ENCODE peak calls at places on chromosome 2, in four cellular contexts. M is gastrocnemius medialis, E is cardiac fibroblast, B is PC-3. Y is an unnamed sample.

GRCh38 chr2:20227894-20228505 is 3.1 kb upstream of the SDC1 start:
- DNase-seq in M (no peak), E (no peak), B (no peak), Y (no peak)

GRCh38 chr2:152433814-152434213 is 98.8 kb downstream of the FMNL2 start:
- DNase-seq in M (no peak), E (no peak), B (no peak), Y (no peak)

GRCh38 chr2:162382283-162382682 is 38.4 kb downstream of the GCA start:
- DNase-seq in M (no peak), E (peak), B (no peak), Y (no peak)

GRCh38 chr2:206083602-206084467 is 2.1 kb downstream of the INO80D start:
- DNase-seq in M (no peak), E (peak), B (peak), Y (no peak)

GRCh38 chr2:111671426-111672150 is 212.4 kb downstream of the ANAPC1 start:
- DNase-seq in M (peak), E (peak), B (no peak), Y (no peak)

GRCh38 chr2:111665011-111665410 is 219.0 kb downstream of the ANAPC1 start:
- DNase-seq in M (no peak), E (no peak), B (no peak), Y (no peak)

GRCh38 chr2:148058641-148059040 is 37.8 kb downstream of the MBD5 start:
- DNase-seq in M (no peak), E (no peak), B (no peak), Y (peak)

GRCh38 chr2:161312996-161313395 is 4.8 kb downstream of the PSMD14 start:
- DNase-seq in M (no peak), E (no peak), B (peak), Y (no peak)

GRCh38 chr2:150610670-150611279 is 123.3 kb upstream of the RND3 start:
- DNase-seq in M (no peak), E (peak), B (peak), Y (no peak)

GRCh38 chr2:3598197-3598910 is 3.4 kb downstream of the COLEC11 start:
- DNase-seq in M (no peak), E (no peak), B (no peak), Y (no peak)

GRCh38 chr2:231238694-231239093 is 40.3 kb downstream of the ARMC9 start:
- DNase-seq in M (no peak), E (no peak), B (no peak), Y (no peak)

GRCh38 chr2:74835831-74836674 is 2.1 kb downstream of the HK2 start:
- DNase-seq in M (no peak), E (peak), B (peak), Y (no peak)

GRCh38 chr2:236745420-236746210 is 176.0 kb downstream of the ACKR3 start:
- DNase-seq in M (no peak), E (peak), B (peak), Y (peak)

GRCh38 chr2:111903516-111903915 is 5.1 kb downstream of the MERTK start:
- DNase-seq in M (no peak), E (no peak), B (no peak), Y (no peak)

GRCh38 chr2:6538607-6539006 is 327.1 kb downstream of the CMPK2 start:
- DNase-seq in M (no peak), E (no peak), B (peak), Y (no peak)

GRCh38 chr2:217833439-217833838 is 169.4 kb downstream of the TNS1 start:
- DNase-seq in M (peak), E (no peak), B (no peak), Y (no peak)

GRCh38 chr2:206713770-206714169 is 4.4 kb downstream of the DYTN start:
- DNase-seq in M (no peak), E (no peak), B (no peak), Y (no peak)

GRCh38 chr2:66545227-66545626 is 110.3 kb downstream of the MEIS1 start:
- DNase-seq in M (no peak), E (no peak), B (no peak), Y (no peak)

GRCh38 chr2:51032748-51033355 is 920 bp upstream of the NRXN1 start:
- DNase-seq in M (no peak), E (no peak), B (no peak), Y (no peak)

GRCh38 chr2:144194331-144195071 is 325.4 kb downstream of the ZEB2 start:
- DNase-seq in M (no peak), E (no peak), B (no peak), Y (no peak)

GRCh38 chr2:105301646-105302045 is 27.9 kb downstream of the TGFBRAP1 start:
- DNase-seq in M (no peak), E (no peak), B (no peak), Y (no peak)

GRCh38 chr2:57209799-57210198 is 836.8 kb upstream of the VRK2 start:
- DNase-seq in M (no peak), E (no peak), B (no peak), Y (no peak)

GRCh38 chr2:113962692-113963480 is 73.0 kb downstream of the ACTR3 start:
- DNase-seq in M (no peak), E (peak), B (peak), Y (peak)

GRCh38 chr2:17935242-17935885 is 56.9 kb downstream of the KCNS3 start:
- DNase-seq in M (no peak), E (no peak), B (peak), Y (no peak)

GRCh38 chr2:21422050-21422449 is 298.3 kb downstream of the TDRD15 start:
- DNase-seq in M (no peak), E (no peak), B (no peak), Y (no peak)

GRCh38 chr2:146850746-146851145 is 994.1 kb upstream of the ACVR2A start:
- DNase-seq in M (no peak), E (no peak), B (no peak), Y (peak)

GRCh38 chr2:15748736-15749323 is 157.2 kb downstream of the DDX1 start:
- DNase-seq in M (no peak), E (peak), B (peak), Y (no peak)

GRCh38 chr2:83742117-83742782 is 716.8 kb downstream of the SUCLG1 start:
- DNase-seq in M (peak), E (peak), B (no peak), Y (peak)

GRCh38 chr2:31239842-31240198 is 5.9 kb downstream of the EHD3 start:
- DNase-seq in M (peak), E (peak), B (no peak), Y (peak)

GRCh38 chr2:28821295-28821958 is 10.8 kb downstream of the SPDYA start:
- DNase-seq in M (peak), E (peak), B (peak), Y (peak)

GRCh38 chr2:227990937-227991336 is 119.5 kb downstream of the DAW1 start:
- DNase-seq in M (no peak), E (no peak), B (no peak), Y (no peak)

GRCh38 chr2:6773007-6773693 is 92.6 kb downstream of the CMPK2 start:
- DNase-seq in M (no peak), E (peak), B (peak), Y (no peak)

GRCh38 chr2:109636290-109636675 is 22.1 kb downstream of the SOWAHC start:
- DNase-seq in M (no peak), E (peak), B (no peak), Y (no peak)

GRCh38 chr2:140580799-140581198 is 1550.0 kb downstream of the LRP1B start:
- DNase-seq in M (no peak), E (peak), B (no peak), Y (no peak)

GRCh38 chr2:175931751-175932295 is 70.2 kb downstream of the LNPK start:
- DNase-seq in M (no peak), E (peak), B (no peak), Y (peak)

GRCh38 chr2:84749442-84749841 is 131.4 kb downstream of the TRABD2A start:
- DNase-seq in M (no peak), E (no peak), B (peak), Y (no peak)
- TF ChIP-seq CTCF in M (no peak), E (no peak), B (no peak), Y (no peak)

GRCh38 chr2:69159988-69160387 is 147.0 kb downstream of the ANTXR1 start:
- DNase-seq in M (no peak), E (no peak), B (no peak), Y (no peak)
- TF ChIP-seq CTCF in M (no peak), E (no peak), B (no peak), Y (no peak)

DNA sequence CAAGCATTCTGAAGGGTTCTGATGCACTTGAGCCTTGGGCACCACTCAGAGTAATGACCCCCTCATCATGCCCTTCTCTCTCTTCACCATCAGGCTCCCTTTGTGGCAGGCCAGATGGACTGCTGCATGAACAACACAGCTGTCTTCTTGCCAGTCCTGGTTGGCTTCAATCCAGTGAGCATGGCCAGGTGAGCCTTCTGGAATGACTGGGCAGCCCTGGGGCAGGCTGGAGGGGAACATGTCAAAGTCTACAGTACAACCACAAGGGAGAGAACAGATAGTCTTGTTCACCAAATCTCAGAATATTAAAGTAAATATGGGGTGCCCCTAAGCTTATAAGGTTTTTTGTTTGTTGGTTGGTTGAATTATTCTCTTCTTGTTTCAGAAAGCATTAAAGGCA is 4.4 kb downstream of the GCKR start:
- DNase-seq in M (peak), E (no peak), B (peak), Y (no peak)
- TF ChIP-seq CTCF in M (no peak), E (no peak), B (no peak), Y (no peak)

DNA sequence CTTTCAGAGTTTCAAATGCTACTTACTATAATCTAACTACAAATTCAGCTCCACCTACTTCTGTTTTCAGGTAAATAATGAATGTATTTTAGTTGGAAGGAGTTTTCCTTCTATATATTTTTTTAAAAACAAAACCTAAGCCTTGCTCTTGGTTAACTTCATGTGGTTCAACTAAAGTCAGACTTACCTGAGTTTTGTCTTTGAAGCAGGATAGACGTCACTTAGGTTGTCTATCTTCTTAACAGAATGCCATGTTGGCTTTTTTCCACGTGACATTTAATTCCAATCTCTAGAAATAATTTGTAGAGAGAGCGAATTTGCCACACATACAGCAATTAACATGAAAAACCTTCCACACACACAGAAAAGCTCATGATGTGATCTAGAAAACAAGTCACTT is 43.9 kb upstream of the CYTIP start:
- DNase-seq in M (no peak), E (no peak), B (no peak), Y (no peak)
- TF ChIP-seq CTCF in M (no peak), E (no peak), B (no peak), Y (no peak)

GRCh38 chr2:190804182-190804795 is 76.3 kb upstream of the GLS start:
- DNase-seq in M (no peak), E (peak), B (peak), Y (peak)
- TF ChIP-seq CTCF in M (peak), E (peak), B (peak), Y (peak)

DNA sequence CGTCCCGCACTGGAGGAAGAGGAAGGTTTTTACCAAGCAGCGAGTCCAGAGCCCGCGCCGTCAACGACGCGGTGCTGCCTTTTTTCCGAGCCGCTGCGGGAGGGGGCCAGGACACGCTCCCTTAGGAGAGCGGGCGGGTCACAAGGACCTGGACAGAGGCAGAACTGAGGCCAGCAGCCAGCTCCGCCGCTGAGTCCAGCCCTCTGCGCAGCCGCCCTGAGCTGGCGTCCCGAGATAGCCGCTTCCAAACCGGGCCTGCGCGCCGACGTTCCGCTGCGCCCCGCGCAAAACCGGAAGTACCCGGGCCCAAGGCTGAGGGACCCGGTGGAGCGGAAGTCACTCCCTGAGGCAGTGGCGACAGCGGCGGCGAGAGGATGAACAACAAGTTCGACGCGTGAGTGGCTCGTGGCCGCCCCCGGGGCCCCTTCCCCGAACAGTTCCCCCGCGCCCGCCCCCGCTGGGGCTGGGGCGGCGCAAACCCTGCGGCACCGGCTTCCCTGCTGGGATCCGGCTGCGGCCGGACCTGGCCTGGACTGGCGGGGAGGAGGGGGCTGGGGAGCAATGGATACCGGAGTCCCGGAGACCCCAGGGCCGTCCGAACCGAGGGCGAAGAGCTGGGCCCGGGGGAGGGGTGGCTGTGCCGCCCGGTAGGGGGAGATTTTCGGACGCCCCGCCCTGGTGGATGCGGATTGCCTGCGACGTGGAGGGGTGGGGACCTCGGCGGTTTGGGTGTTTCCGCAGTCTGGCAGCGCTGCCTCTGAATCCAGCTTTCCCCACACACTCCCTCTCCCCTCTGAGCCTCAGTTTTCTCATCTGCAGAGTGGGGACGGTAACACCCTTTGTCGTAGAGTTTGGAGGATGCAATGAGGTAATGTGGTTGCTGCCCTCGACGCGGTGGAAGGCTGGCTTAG is at the start of the genes EIF4E2 and TIGD1:
- DNase-seq in M (peak), E (peak), B (peak), Y (peak)
- TF ChIP-seq CTCF in M (peak), E (peak), B (no peak), Y (peak)

GRCh38 chr2:68250196-68250595 is 2.1 kb downstream of the PPP3R1 start:
- DNase-seq in M (no peak), E (no peak), B (no peak), Y (no peak)

GRCh38 chr2:68252407-68253210 is at the start of gene PPP3R1:
- DNase-seq in M (peak), E (peak), B (peak), Y (peak)

GRCh38 chr2:68251855-68252406 is 401 bp downstream of the PPP3R1 start:
- DNase-seq in M (peak), E (no peak), B (no peak), Y (no peak)

GRCh38 chr2:68250652-68251186 is 1.6 kb downstream of the PPP3R1 start:
- DNase-seq in M (no peak), E (no peak), B (peak), Y (no peak)

GRCh38 chr2:68251187-68251854 is 1.0 kb downstream of the PPP3R1 start:
- DNase-seq in M (peak), E (peak), B (peak), Y (peak)
- TF ChIP-seq CTCF in M (peak), E (peak), B (peak), Y (peak)